ENCODE peak calls at places on chromosomes 12 and 14, in six cellular contexts. One of them, this sample, is unnamed.

GRCh38 chr12:82874935-82875334 is 188.2 kb downstream of the TMTC2 start:
- DNase-seq in MM.1S: no peak
- DNase-seq in colonic mucosa: no peak
- DNase-seq in tibial nerve: no peak
- DNase-seq in CD4-positive, alpha-beta memory T cell: no peak
- DNase-seq in heart left ventricle: no peak
- DNase-seq in this sample: no peak

GRCh38 chr12:103128862-103129501 is 171.5 kb downstream of the ASCL1 start:
- DNase-seq in colonic mucosa: no peak
- DNase-seq in CD4-positive, alpha-beta memory T cell: no peak
- DNase-seq in tibial nerve: no peak
- DNase-seq in heart left ventricle: no peak
- DNase-seq in MM.1S: no peak
- DNase-seq in this sample: no peak

GRCh38 chr14:85527006-85527405 is 2.9 kb upstream of the FLRT2 start:
- DNase-seq in tibial nerve: no peak
- DNase-seq in colonic mucosa: no peak
- DNase-seq in CD4-positive, alpha-beta memory T cell: no peak
- DNase-seq in MM.1S: no peak
- DNase-seq in heart left ventricle: no peak
- DNase-seq in this sample: no peak

GRCh38 chr12:117087808-117088207 is 11.4 kb downstream of the TESC start:
- DNase-seq in tibial nerve: no peak
- DNase-seq in colonic mucosa: no peak
- DNase-seq in heart left ventricle: no peak
- DNase-seq in CD4-positive, alpha-beta memory T cell: no peak
- DNase-seq in MM.1S: no peak
- DNase-seq in this sample: no peak

GRCh38 chr12:15534322-15534721 is 212.0 kb downstream of the PTPRO start:
- DNase-seq in MM.1S: peak; percentile 79
- DNase-seq in heart left ventricle: no peak
- DNase-seq in CD4-positive, alpha-beta memory T cell: peak; percentile 35
- DNase-seq in colonic mucosa: no peak
- DNase-seq in tibial nerve: no peak
- DNase-seq in this sample: no peak

GRCh38 chr12:123533672-123534643 is at the start of gene RILPL1:
- DNase-seq in colonic mucosa: peak; percentile 39
- DNase-seq in MM.1S: peak; percentile 6
- DNase-seq in tibial nerve: no peak
- DNase-seq in CD4-positive, alpha-beta memory T cell: peak; percentile 53
- DNase-seq in heart left ventricle: peak; percentile 56
- DNase-seq in this sample: peak; percentile 16

GRCh38 chr12:28097221-28097620 is 93.0 kb upstream of the CCDC91 start:
- DNase-seq in tibial nerve: no peak
- DNase-seq in colonic mucosa: no peak
- DNase-seq in CD4-positive, alpha-beta memory T cell: no peak
- DNase-seq in MM.1S: no peak
- DNase-seq in heart left ventricle: no peak
- DNase-seq in this sample: no peak

GRCh38 chr12:110844551-110845395 is 2.0 kb upstream of the CCDC63 start:
- DNase-seq in MM.1S: no peak
- DNase-seq in CD4-positive, alpha-beta memory T cell: no peak
- DNase-seq in heart left ventricle: peak; percentile 85
- DNase-seq in colonic mucosa: no peak
- DNase-seq in tibial nerve: no peak
- DNase-seq in this sample: peak; percentile 38

GRCh38 chr12:104456950-104457745 is 400 bp downstream of the CHST11 start:
- DNase-seq in CD4-positive, alpha-beta memory T cell: peak; percentile 64
- DNase-seq in heart left ventricle: peak; percentile 58
- DNase-seq in colonic mucosa: peak; percentile 65
- DNase-seq in tibial nerve: peak; percentile 80
- DNase-seq in MM.1S: peak; percentile 67
- DNase-seq in this sample: peak; percentile 23

GRCh38 chr14:21498540-21499526 is 12.3 kb downstream of the METTL3 start:
- DNase-seq in CD4-positive, alpha-beta memory T cell: peak; percentile 60
- DNase-seq in colonic mucosa: no peak
- DNase-seq in tibial nerve: peak; percentile 63
- DNase-seq in MM.1S: peak; percentile 27
- DNase-seq in heart left ventricle: no peak
- DNase-seq in this sample: no peak

GRCh38 chr12:67661311-67662011 is 12.9 kb downstream of the DYRK2 start:
- DNase-seq in CD4-positive, alpha-beta memory T cell: no peak
- DNase-seq in tibial nerve: no peak
- DNase-seq in heart left ventricle: no peak
- DNase-seq in colonic mucosa: no peak
- DNase-seq in MM.1S: no peak
- DNase-seq in this sample: no peak

GRCh38 chr12:123062682-123063426 is 82.4 kb downstream of the ARL6IP4 start:
- DNase-seq in MM.1S: peak; percentile 59
- DNase-seq in colonic mucosa: no peak
- DNase-seq in tibial nerve: peak; percentile 24
- DNase-seq in heart left ventricle: peak; percentile 73
- DNase-seq in CD4-positive, alpha-beta memory T cell: no peak
- DNase-seq in this sample: peak; percentile 42

GRCh38 chr14:77212933-77213656 is 31.5 kb downstream of the TMEM63C start:
- DNase-seq in heart left ventricle: no peak
- DNase-seq in CD4-positive, alpha-beta memory T cell: no peak
- DNase-seq in colonic mucosa: peak; percentile 49
- DNase-seq in tibial nerve: no peak
- DNase-seq in MM.1S: peak; percentile 11
- DNase-seq in this sample: no peak

GRCh38 chr12:34347367-34347766 is 325.1 kb downstream of the ALG10 start:
- DNase-seq in colonic mucosa: no peak
- DNase-seq in MM.1S: no peak
- DNase-seq in CD4-positive, alpha-beta memory T cell: no peak
- DNase-seq in heart left ventricle: no peak
- DNase-seq in tibial nerve: no peak
- DNase-seq in this sample: no peak

GRCh38 chr14:23104070-23104590 is 659 bp downstream of the CIROP start:
- DNase-seq in colonic mucosa: no peak
- DNase-seq in tibial nerve: no peak
- DNase-seq in heart left ventricle: no peak
- DNase-seq in CD4-positive, alpha-beta memory T cell: no peak
- DNase-seq in MM.1S: no peak
- DNase-seq in this sample: no peak

GRCh38 chr12:47987411-47988072 is 16.7 kb downstream of the COL2A1 start:
- DNase-seq in tibial nerve: no peak
- DNase-seq in heart left ventricle: no peak
- DNase-seq in MM.1S: no peak
- DNase-seq in CD4-positive, alpha-beta memory T cell: no peak
- DNase-seq in colonic mucosa: no peak
- DNase-seq in this sample: no peak

GRCh38 chr12:76927170-76927784 is 48.5 kb upstream of the CSRP2 start:
- DNase-seq in tibial nerve: peak; percentile 27
- DNase-seq in CD4-positive, alpha-beta memory T cell: no peak
- DNase-seq in colonic mucosa: peak; percentile 50
- DNase-seq in heart left ventricle: peak; percentile 28
- DNase-seq in MM.1S: peak; percentile 21
- DNase-seq in this sample: no peak

GRCh38 chr12:57738661-57739237 is at the start of gene AGAP2:
- DNase-seq in MM.1S: no peak
- DNase-seq in CD4-positive, alpha-beta memory T cell: no peak
- DNase-seq in tibial nerve: no peak
- DNase-seq in colonic mucosa: no peak
- DNase-seq in heart left ventricle: no peak
- DNase-seq in this sample: no peak

GRCh38 chr12:47214001-47214619 is 134.4 kb upstream of the AMIGO2 start:
- DNase-seq in CD4-positive, alpha-beta memory T cell: no peak
- DNase-seq in colonic mucosa: no peak
- DNase-seq in heart left ventricle: no peak
- DNase-seq in tibial nerve: no peak
- DNase-seq in MM.1S: no peak
- DNase-seq in this sample: no peak

GRCh38 chr14:106586098-106586704 is 1059.8 kb downstream of the TMEM121 start:
- DNase-seq in tibial nerve: peak; percentile 7
- DNase-seq in colonic mucosa: peak; percentile 51
- DNase-seq in CD4-positive, alpha-beta memory T cell: peak; percentile 55
- DNase-seq in MM.1S: peak; percentile 40
- DNase-seq in heart left ventricle: no peak
- DNase-seq in this sample: no peak

GRCh38 chr14:95156153-95156764 is 1.1 kb downstream of the DICER1 start:
- DNase-seq in heart left ventricle: no peak
- DNase-seq in tibial nerve: no peak
- DNase-seq in CD4-positive, alpha-beta memory T cell: no peak
- DNase-seq in MM.1S: peak; percentile 5
- DNase-seq in colonic mucosa: peak; percentile 41
- DNase-seq in this sample: no peak

GRCh38 chr14:22383515-22384166 is 205.4 kb downstream of the DAD1 start:
- DNase-seq in tibial nerve: no peak
- DNase-seq in CD4-positive, alpha-beta memory T cell: no peak
- DNase-seq in heart left ventricle: no peak
- DNase-seq in MM.1S: no peak
- DNase-seq in colonic mucosa: no peak
- DNase-seq in this sample: no peak

GRCh38 chr14:28820677-28821076 is 54.1 kb downstream of the FOXG1 start:
- DNase-seq in CD4-positive, alpha-beta memory T cell: no peak
- DNase-seq in MM.1S: no peak
- DNase-seq in heart left ventricle: no peak
- DNase-seq in colonic mucosa: no peak
- DNase-seq in tibial nerve: no peak
- DNase-seq in this sample: no peak

GRCh38 chr14:55404170-55404569 is 7.5 kb downstream of the ATG14 start:
- DNase-seq in heart left ventricle: no peak
- DNase-seq in MM.1S: no peak
- DNase-seq in CD4-positive, alpha-beta memory T cell: no peak
- DNase-seq in colonic mucosa: no peak
- DNase-seq in tibial nerve: no peak
- DNase-seq in this sample: no peak

GRCh38 chr12:76083761-76084276 is 666 bp downstream of the NAP1L1 start:
- DNase-seq in colonic mucosa: peak; percentile 74
- DNase-seq in CD4-positive, alpha-beta memory T cell: peak; percentile 77
- DNase-seq in heart left ventricle: peak; percentile 70
- DNase-seq in tibial nerve: peak; percentile 58
- DNase-seq in MM.1S: peak; percentile 77
- DNase-seq in this sample: peak; percentile 17

GRCh38 chr12:116540617-116541152 is 18.5 kb upstream of the MAP1LC3B2 start:
- DNase-seq in CD4-positive, alpha-beta memory T cell: no peak
- DNase-seq in heart left ventricle: no peak
- DNase-seq in colonic mucosa: no peak
- DNase-seq in tibial nerve: no peak
- DNase-seq in MM.1S: no peak
- DNase-seq in this sample: no peak

GRCh38 chr12:50740307-50740706 is 23.6 kb upstream of the ATF1 start:
- DNase-seq in colonic mucosa: no peak
- DNase-seq in CD4-positive, alpha-beta memory T cell: no peak
- DNase-seq in tibial nerve: no peak
- DNase-seq in heart left ventricle: no peak
- DNase-seq in MM.1S: no peak
- DNase-seq in this sample: no peak

GRCh38 chr12:57766464-57767311 is at the start of gene CYP27B1:
- DNase-seq in MM.1S: no peak
- DNase-seq in heart left ventricle: no peak
- DNase-seq in CD4-positive, alpha-beta memory T cell: no peak
- DNase-seq in colonic mucosa: no peak
- DNase-seq in tibial nerve: no peak
- DNase-seq in this sample: no peak

GRCh38 chr12:26338574-26339572 is 143.5 kb downstream of the SSPN start:
- DNase-seq in tibial nerve: no peak
- DNase-seq in MM.1S: no peak
- DNase-seq in CD4-positive, alpha-beta memory T cell: no peak
- DNase-seq in heart left ventricle: no peak
- DNase-seq in colonic mucosa: no peak
- DNase-seq in this sample: no peak

GRCh38 chr12:65335021-65335714 is 56.7 kb downstream of the MSRB3 start:
- DNase-seq in colonic mucosa: no peak
- DNase-seq in tibial nerve: peak; percentile 10
- DNase-seq in heart left ventricle: peak; percentile 41
- DNase-seq in CD4-positive, alpha-beta memory T cell: no peak
- DNase-seq in MM.1S: no peak
- DNase-seq in this sample: no peak

GRCh38 chr14:30648471-30648870 is 26.4 kb downstream of the SCFD1 start:
- DNase-seq in heart left ventricle: no peak
- DNase-seq in colonic mucosa: no peak
- DNase-seq in MM.1S: peak; percentile 85
- DNase-seq in CD4-positive, alpha-beta memory T cell: no peak
- DNase-seq in tibial nerve: no peak
- DNase-seq in this sample: no peak
- H3K36me3 ChIP-seq in heart left ventricle: peaks cover 52% of the 10 kb centered on the region
- H3K36me3 ChIP-seq in colonic mucosa: no peaks in the 10 kb centered on the region
- H3K36me3 ChIP-seq in MM.1S: no peaks in the 10 kb centered on the region
- H3K36me3 ChIP-seq in CD4-positive, alpha-beta memory T cell: peaks cover 30% of the 10 kb centered on the region
- H3K36me3 ChIP-seq in tibial nerve: peaks cover 62% of the 10 kb centered on the region
- H3K36me3 ChIP-seq in this sample: peaks cover 38% of the 10 kb centered on the region

GRCh38 chr14:68922886-68923285 is 56.2 kb downstream of the ACTN1 start:
- DNase-seq in heart left ventricle: no peak
- DNase-seq in MM.1S: no peak
- DNase-seq in tibial nerve: no peak
- DNase-seq in colonic mucosa: no peak
- DNase-seq in CD4-positive, alpha-beta memory T cell: no peak
- DNase-seq in this sample: peak; percentile 34
- H3K36me3 ChIP-seq in heart left ventricle: peaks cover 22% of the 10 kb centered on the region
- H3K36me3 ChIP-seq in MM.1S: no peaks in the 10 kb centered on the region
- H3K36me3 ChIP-seq in tibial nerve: peaks cover 31% of the 10 kb centered on the region
- H3K36me3 ChIP-seq in colonic mucosa: no peaks in the 10 kb centered on the region
- H3K36me3 ChIP-seq in CD4-positive, alpha-beta memory T cell: no peaks in the 10 kb centered on the region
- H3K36me3 ChIP-seq in this sample: peaks cover 19% of the 10 kb centered on the region

DNA sequence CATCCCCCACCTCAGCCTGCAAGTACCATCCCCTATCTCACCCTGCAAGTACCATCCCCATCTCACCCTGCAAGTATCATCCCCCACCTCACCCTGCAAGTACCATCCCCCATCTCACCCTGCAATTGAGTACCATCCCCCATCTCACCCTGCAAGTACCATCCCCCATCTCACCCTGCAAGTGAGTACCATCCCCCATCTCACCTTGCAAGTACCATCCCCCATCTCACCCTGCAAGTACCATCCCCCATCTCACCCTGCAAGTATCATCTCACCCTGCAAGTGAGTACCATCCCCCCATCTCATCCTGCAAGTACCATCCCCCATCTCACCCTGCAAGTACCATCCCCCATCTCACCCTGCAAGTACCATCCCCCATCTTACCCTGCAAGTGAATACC is 45.0 kb downstream of the ZC3H14 start:
- DNase-seq in heart left ventricle: no peak
- DNase-seq in MM.1S: no peak
- DNase-seq in CD4-positive, alpha-beta memory T cell: no peak
- DNase-seq in tibial nerve: no peak
- DNase-seq in colonic mucosa: no peak
- DNase-seq in this sample: no peak
- H3K36me3 ChIP-seq in heart left ventricle: peaks cover 73% of the 10 kb centered on the region
- H3K36me3 ChIP-seq in MM.1S: no peaks in the 10 kb centered on the region
- H3K36me3 ChIP-seq in CD4-positive, alpha-beta memory T cell: peaks cover 57% of the 10 kb centered on the region
- H3K36me3 ChIP-seq in tibial nerve: peaks cover 100% of the 10 kb centered on the region
- H3K36me3 ChIP-seq in colonic mucosa: peaks cover 4% of the 10 kb centered on the region
- H3K36me3 ChIP-seq in this sample: peaks cover 69% of the 10 kb centered on the region

GRCh38 chr12:21476949-21477348 is 24.5 kb downstream of the RECQL start:
- DNase-seq in MM.1S: no peak
- DNase-seq in colonic mucosa: no peak
- DNase-seq in CD4-positive, alpha-beta memory T cell: no peak
- DNase-seq in heart left ventricle: no peak
- DNase-seq in tibial nerve: no peak
- DNase-seq in this sample: no peak

GRCh38 chr12:21471294-21471693 is 30.1 kb downstream of the RECQL start:
- DNase-seq in CD4-positive, alpha-beta memory T cell: no peak
- DNase-seq in MM.1S: peak; percentile 13
- DNase-seq in tibial nerve: no peak
- DNase-seq in colonic mucosa: no peak
- DNase-seq in heart left ventricle: no peak
- DNase-seq in this sample: no peak

GRCh38 chr12:21475552-21475951 is 25.9 kb downstream of the RECQL start:
- DNase-seq in heart left ventricle: no peak
- DNase-seq in tibial nerve: no peak
- DNase-seq in colonic mucosa: no peak
- DNase-seq in CD4-positive, alpha-beta memory T cell: no peak
- DNase-seq in MM.1S: no peak
- DNase-seq in this sample: no peak

GRCh38 chr12:21472197-21472596 is 29.2 kb downstream of the RECQL start:
- DNase-seq in heart left ventricle: no peak
- DNase-seq in tibial nerve: no peak
- DNase-seq in MM.1S: no peak
- DNase-seq in CD4-positive, alpha-beta memory T cell: no peak
- DNase-seq in colonic mucosa: no peak
- DNase-seq in this sample: no peak
- H3K36me3 ChIP-seq in heart left ventricle: peaks cover 72% of the 10 kb centered on the region
- H3K36me3 ChIP-seq in tibial nerve: peaks cover 81% of the 10 kb centered on the region
- H3K36me3 ChIP-seq in MM.1S: peaks cover 8% of the 10 kb centered on the region
- H3K36me3 ChIP-seq in CD4-positive, alpha-beta memory T cell: peaks cover 38% of the 10 kb centered on the region
- H3K36me3 ChIP-seq in colonic mucosa: no peaks in the 10 kb centered on the region
- H3K36me3 ChIP-seq in this sample: peaks cover 31% of the 10 kb centered on the region